ENCODE peak calls at places on chromosome 14, in nine cellular contexts. A, D, E, V, U, H, O, W and R are unnamed samples. For H3K4me1 and H3K36me3, the result is how much of the 10 kb centered on the place peaks cover.

GRCh38 chr14:52790011-52790755 is 1.2 kb downstream of the GNPNAT1 start:
- DNase-seq in D (no peak), O (no peak), U (no peak), E (peak), A (no peak), H (no peak), V (no peak), W (no peak), R (no peak)

GRCh38 chr14:24629521-24629920 is 4.5 kb downstream of the GZMB start:
- DNase-seq in E (no peak), O (no peak), D (no peak), W (no peak), H (no peak), U (no peak), A (no peak), V (no peak), R (no peak)

GRCh38 chr14:73833530-73834257 is 17.9 kb upstream of the PTGR2 start:
- DNase-seq in U (peak), D (no peak), A (peak), H (peak), O (no peak), V (no peak), E (no peak), W (no peak), R (peak)

GRCh38 chr14:102580552-102581110 is 11.8 kb upstream of the RCOR1 start:
- DNase-seq in W (peak), O (no peak), A (no peak), U (no peak), E (no peak), D (no peak), V (no peak), H (no peak), R (no peak)

GRCh38 chr14:24418492-24418873 is 11.0 kb downstream of the CBLN3 start:
- DNase-seq in O (no peak), D (peak), H (peak), V (peak), W (no peak), A (no peak), U (peak), E (no peak), R (no peak)

GRCh38 chr14:51468523-51468922 is 183.2 kb upstream of the FRMD6 start:
- DNase-seq in U (no peak), A (no peak), O (no peak), W (no peak), H (no peak), E (no peak), D (no peak), V (no peak), R (no peak)

GRCh38 chr14:94000986-94001385 is 3.9 kb downstream of the CCDC197 start:
- DNase-seq in V (no peak), D (peak), O (peak), E (no peak), A (no peak), W (no peak), U (no peak), H (no peak), R (no peak)

GRCh38 chr14:57266060-57266459 is 2.6 kb downstream of the EXOC5 start:
- DNase-seq in D (no peak), O (no peak), E (no peak), V (no peak), A (no peak), W (no peak), U (no peak), H (no peak), R (no peak)

GRCh38 chr14:73243341-73243740 is 6.0 kb downstream of the PAPLN start:
- DNase-seq in A (no peak), O (no peak), D (no peak), U (no peak), E (no peak), V (no peak), W (no peak), H (no peak), R (no peak)

GRCh38 chr14:23910081-23910875 is 43.3 kb upstream of the DHRS4 start:
- DNase-seq in H (peak), A (peak), W (peak), O (no peak), D (peak), U (no peak), V (peak), E (peak), R (peak)

GRCh38 chr14:81401420-81402122 is 1.4 kb upstream of the STON2 start:
- DNase-seq in E (no peak), W (no peak), U (no peak), D (peak), H (no peak), A (no peak), O (no peak), V (no peak), R (no peak)

GRCh38 chr14:72553656-72554055 is 340.2 kb downstream of the DPF3 start:
- DNase-seq in O (peak), U (no peak), V (no peak), D (no peak), A (no peak), W (no peak), H (no peak), E (no peak), R (no peak)

GRCh38 chr14:76181546-76181945 is 29.8 kb downstream of the GPATCH2L start:
- DNase-seq in V (no peak), O (no peak), D (no peak), H (no peak), U (no peak), E (peak), W (no peak), A (no peak), R (no peak)

GRCh38 chr14:85529803-85530574 is at the start of gene FLRT2:
- DNase-seq in E (no peak), V (peak), H (peak), O (peak), D (peak), W (no peak), A (peak), U (peak), R (peak)

GRCh38 chr14:101033006-101033405 is 129.5 kb upstream of the RTL1 start:
- DNase-seq in O (peak), H (no peak), U (no peak), E (no peak), A (no peak), D (no peak), W (peak), V (no peak), R (no peak)

GRCh38 chr14:55005071-55005470 is 21.8 kb downstream of the WDHD1 start:
- DNase-seq in A (no peak), O (no peak), U (no peak), H (no peak), E (no peak), D (no peak), V (no peak), W (no peak), R (no peak)

GRCh38 chr14:96363751-96364336 is 518 bp downstream of the GSKIP start:
- DNase-seq in E (peak), O (peak), V (peak), D (peak), A (peak), W (peak), H (peak), U (peak), R (no peak)

GRCh38 chr14:34013714-34014055 is 62.8 kb upstream of the EGLN3 start:
- DNase-seq in E (no peak), O (no peak), W (no peak), V (no peak), D (no peak), U (no peak), H (no peak), A (no peak), R (no peak)

GRCh38 chr14:74978416-74978947 is 23.1 kb upstream of the PGF start:
- DNase-seq in H (no peak), E (no peak), W (peak), A (no peak), V (no peak), O (no peak), U (no peak), D (peak), R (no peak)

GRCh38 chr14:59363545-59364226 is 101.5 kb downstream of the GPR135 start:
- DNase-seq in E (no peak), V (no peak), A (no peak), W (no peak), U (no peak), H (no peak), D (peak), O (no peak), R (no peak)

GRCh38 chr14:102986810-102987579 is 64.5 kb downstream of the AMN start:
- DNase-seq in D (peak), V (no peak), H (no peak), E (no peak), W (no peak), U (no peak), O (no peak), A (no peak), R (no peak)

GRCh38 chr14:36950812-36951211 is 221.6 kb downstream of the SLC25A21 start:
- DNase-seq in O (no peak), W (no peak), H (no peak), E (no peak), D (no peak), A (no peak), V (no peak), U (no peak), R (no peak)

GRCh38 chr14:49033131-49033530 is 553.0 kb downstream of the RPS29 start:
- DNase-seq in U (no peak), D (no peak), V (no peak), H (no peak), A (no peak), E (no peak), W (no peak), O (no peak), R (no peak)

GRCh38 chr14:73049428-73049827 is 8.9 kb upstream of the RBM25 start:
- DNase-seq in U (no peak), W (no peak), D (no peak), H (no peak), O (no peak), E (no peak), A (no peak), V (no peak), R (no peak)

GRCh38 chr14:50340045-50340444 is 27.9 kb downstream of the DMAC2L start:
- DNase-seq in U (no peak), A (no peak), W (no peak), O (no peak), H (no peak), D (no peak), V (no peak), E (no peak), R (no peak)

GRCh38 chr14:31024577-31025334 is 693 bp upstream of the AP4S1 start:
- DNase-seq in W (no peak), V (no peak), O (no peak), D (peak), H (no peak), U (no peak), A (no peak), E (peak), R (no peak)

GRCh38 chr14:62616668-62617067 is 428.6 kb downstream of the KCNH5 start:
- DNase-seq in W (no peak), O (no peak), V (no peak), A (no peak), U (no peak), D (no peak), E (no peak), H (no peak), R (no peak)

GRCh38 chr14:50835280-50835679 is 4.3 kb upstream of the NIN start:
- DNase-seq in D (peak), E (peak), W (no peak), H (no peak), U (no peak), A (no peak), O (no peak), V (no peak), R (no peak)

GRCh38 chr14:77141592-77142288 is at the start of gene ZDHHC22:
- DNase-seq in E (no peak), D (no peak), W (peak), O (no peak), A (no peak), H (peak), U (no peak), V (no peak), R (no peak)

GRCh38 chr14:94406910-94407309 is 18.5 kb upstream of the SERPINA1 start:
- DNase-seq in H (no peak), A (no peak), U (no peak), W (no peak), V (no peak), E (no peak), D (no peak), O (no peak), R (no peak)

GRCh38 chr14:36657409-36658090 is 4.1 kb upstream of the PAX9 start:
- DNase-seq in O (no peak), E (no peak), A (peak), H (peak), W (no peak), U (no peak), D (no peak), V (no peak), R (no peak)

GRCh38 chr14:31897581-31898186 is 179.4 kb upstream of the ARHGAP5 start:
- DNase-seq in D (no peak), W (no peak), U (no peak), O (no peak), H (no peak), V (no peak), A (no peak), E (no peak), R (no peak)

GRCh38 chr14:74516451-74517155 is 23.0 kb downstream of the ISCA2 start:
- DNase-seq in U (no peak), W (no peak), D (peak), V (no peak), A (peak), H (no peak), E (no peak), O (peak), R (peak)

GRCh38 chr14:36591482-36591881 is 9.1 kb upstream of the NKX2-8 start:
- DNase-seq in W (no peak), D (no peak), A (no peak), E (no peak), O (no peak), V (no peak), H (no peak), U (no peak), R (no peak)

GRCh38 chr14:54691525-54692260 is 124.8 kb downstream of the SAMD4A start:
- DNase-seq in O (peak), W (peak), E (peak), D (peak), H (peak), U (peak), A (peak), V (peak), R (peak)

GRCh38 chr14:95196268-95196667 is 38.9 kb upstream of the DICER1 start:
- DNase-seq in U (no peak), W (no peak), O (no peak), A (no peak), E (peak), H (no peak), D (no peak), V (no peak), R (no peak)

GRCh38 chr14:66758031-66758613 is 250.2 kb downstream of the GPHN start:
- DNase-seq in D (no peak), A (no peak), H (no peak), U (no peak), O (no peak), V (no peak), W (no peak), E (no peak), R (no peak)
- TF ChIP-seq CTCF in D (no peak), A (peak), H (no peak), U (no peak), O (no peak), V (no peak), W (peak), E (no peak), R (no peak)

GRCh38 chr14:99590746-99591555 is 13.1 kb downstream of the CCDC85C start:
- DNase-seq in E (no peak), V (no peak), H (no peak), A (no peak), W (peak), D (no peak), U (no peak), O (peak), R (no peak)

GRCh38 chr14:99589651-99590530 is 14.1 kb downstream of the CCDC85C start:
- DNase-seq in D (no peak), E (no peak), H (no peak), O (peak), V (no peak), A (no peak), U (no peak), W (no peak), R (no peak)

GRCh38 chr14:99586761-99587462 is 17.1 kb downstream of the CCDC85C start:
- DNase-seq in V (no peak), W (no peak), O (no peak), U (no peak), D (no peak), H (no peak), E (no peak), A (no peak), R (no peak)

GRCh38 chr14:99587463-99588278 is 16.3 kb downstream of the CCDC85C start:
- DNase-seq in E (no peak), O (no peak), D (no peak), H (no peak), A (no peak), W (no peak), U (no peak), V (no peak), R (no peak)

GRCh38 chr14:99589031-99589441 is 15.0 kb downstream of the CCDC85C start:
- DNase-seq in V (no peak), H (no peak), U (no peak), A (no peak), O (no peak), E (no peak), W (no peak), D (no peak), R (no peak)
- H3K4me1 ChIP-seq in V (half or more), H (under half), U (half or more), A (under half), O (half or more), E (under half), W (half or more), D (under half), R (under half)

GRCh38 chr14:91271639-91272038 is 27.1 kb upstream of the GPR68 start:
- DNase-seq in H (no peak), O (no peak), A (no peak), D (no peak), E (no peak), W (no peak), V (no peak), U (no peak), R (no peak)
- H3K36me3 ChIP-seq in H (under half), O (under half), A (under half), D (under half), E (half or more), W (under half), V (under half), U (under half), R (under half)

GRCh38 chr14:78698991-78699390 is 528.8 kb downstream of the NRXN3 start:
- DNase-seq in H (no peak), U (no peak), E (no peak), O (no peak), V (no peak), D (no peak), W (no peak), A (no peak), R (no peak)

GRCh38 chr14:78697341-78697740 is 527.2 kb downstream of the NRXN3 start:
- DNase-seq in H (no peak), V (no peak), U (no peak), E (peak), A (peak), O (no peak), D (peak), W (no peak), R (no peak)

GRCh38 chr14:78704965-78705364 is 534.8 kb downstream of the NRXN3 start:
- DNase-seq in V (no peak), A (no peak), U (no peak), D (no peak), H (no peak), E (no peak), O (no peak), W (no peak), R (no peak)

GRCh38 chr14:78701246-78701645 is 531.1 kb downstream of the NRXN3 start:
- DNase-seq in H (no peak), D (no peak), U (no peak), A (no peak), E (no peak), O (no peak), W (no peak), V (no peak), R (no peak)

DNA sequence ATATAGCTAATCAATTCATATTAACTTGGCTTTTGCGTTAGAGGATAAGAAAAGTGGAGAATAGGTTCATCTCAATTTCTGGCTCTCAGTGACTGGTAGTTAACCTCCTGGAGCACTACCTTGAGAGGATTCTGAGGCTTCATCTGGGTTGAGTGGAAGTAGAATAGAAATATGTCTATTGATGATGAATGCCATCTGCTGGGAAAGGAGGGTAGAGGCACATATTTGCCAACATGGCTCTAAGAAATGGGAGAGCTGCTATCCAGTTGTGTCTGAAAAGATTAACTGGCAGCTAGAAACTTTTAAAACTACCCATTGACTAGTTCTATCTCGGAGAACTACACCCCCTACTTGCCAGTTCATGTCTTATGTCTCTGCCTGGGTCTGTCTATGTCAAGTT is 530.1 kb downstream of the NRXN3 start:
- DNase-seq in O (no peak), A (no peak), V (no peak), H (no peak), E (no peak), D (no peak), W (no peak), U (no peak), R (no peak)
- TF ChIP-seq CTCF in O (no peak), A (no peak), V (no peak), H (no peak), E (no peak), D (no peak), W (no peak), U (no peak), R (no peak)

DNA sequence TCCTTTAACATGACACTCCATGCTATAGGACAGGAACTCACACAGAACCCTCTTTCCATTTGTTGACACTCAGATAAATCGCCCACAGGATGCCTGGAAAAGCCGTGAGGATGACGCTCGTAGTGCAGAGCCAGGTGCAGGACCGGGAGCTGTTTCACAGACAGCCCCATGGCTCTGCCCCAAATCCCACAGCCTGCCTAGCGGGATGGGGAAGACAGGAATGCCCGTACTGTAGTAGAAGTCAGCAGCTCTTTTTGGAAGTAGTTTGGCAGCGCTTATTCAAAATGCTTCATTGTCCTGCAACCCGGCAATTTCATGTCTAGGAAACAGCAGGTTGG is 41.6 kb downstream of the JAG2 start:
- DNase-seq in D (no peak), W (no peak), U (no peak), E (no peak), A (no peak), H (no peak), V (peak), O (no peak), R (no peak)
- H3K4me1 ChIP-seq in D (under half), W (under half), U (under half), E (under half), A (under half), H (under half), V (under half), O (under half), R (under half)

DNA sequence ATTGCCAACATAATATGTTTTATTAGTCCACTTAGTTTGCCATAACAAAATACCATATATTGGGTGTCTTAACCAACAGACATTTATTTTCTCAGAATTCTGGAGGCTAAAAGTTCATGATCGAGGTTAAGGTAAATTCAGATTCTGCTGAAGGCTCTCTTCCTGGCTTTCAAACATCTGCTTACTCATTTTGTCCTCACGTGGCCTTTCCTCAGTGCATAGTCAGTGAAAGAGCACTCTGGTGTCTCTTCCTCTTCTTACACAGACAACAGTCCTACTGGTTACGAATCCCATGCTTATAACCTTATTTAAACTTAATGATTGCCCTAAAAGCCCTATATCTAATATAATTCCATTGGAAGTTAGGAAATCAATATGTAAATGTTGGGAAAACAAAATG is 479.7 kb downstream of the FSCB start:
- DNase-seq in A (no peak), D (no peak), H (no peak), V (no peak), E (no peak), W (no peak), O (no peak), U (no peak), R (no peak)
- H3K36me3 ChIP-seq in A (under half), D (under half), H (under half), V (under half), E (under half), W (under half), O (under half), U (under half), R (under half)

DNA sequence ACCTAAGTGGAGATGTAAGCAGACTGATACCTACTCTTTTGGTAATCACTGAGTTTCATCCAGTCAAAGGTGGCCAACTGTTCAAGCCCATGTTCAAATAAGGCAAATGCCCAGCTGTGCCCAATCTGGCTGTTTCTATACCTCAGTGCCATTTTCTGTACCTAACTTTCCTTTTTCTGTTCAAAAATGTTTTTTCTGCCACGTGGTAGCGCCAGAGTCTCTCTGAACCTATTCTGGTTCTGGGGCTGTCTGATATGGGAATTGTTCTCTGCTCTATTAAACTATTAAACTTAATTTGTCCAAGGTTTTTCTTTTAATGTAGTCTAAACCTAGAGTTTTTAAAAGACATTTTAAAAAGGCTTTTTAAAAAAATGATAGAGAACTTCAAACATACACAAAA is 391.2 kb downstream of the NOVA1 start:
- DNase-seq in D (no peak), U (no peak), O (no peak), E (no peak), V (no peak), W (no peak), H (no peak), A (no peak), R (no peak)
- TF ChIP-seq CTCF in D (no peak), U (no peak), O (no peak), E (no peak), V (no peak), W (no peak), H (no peak), A (peak), R (no peak)